ENCODE peak calls at places on chromosomes 13 and 19, in four cellular contexts. One of them, this sample, is unnamed. For H3K4me1 and H3K9me3, the result is how much of the 10 kb centered on the place peaks cover.

GRCh38 chr13:52447815-52448552 is 2.5 kb downstream of the VPS36 start:
- DNase-seq in aorta: no peak
- DNase-seq in CD4-positive, CD25-positive, alpha-beta regulatory T cell: no peak
- DNase-seq in CD4-positive, alpha-beta memory T cell: no peak
- DNase-seq in this sample: no peak

GRCh38 chr13:82947121-82948077 is 934.9 kb downstream of the SLITRK1 start:
- DNase-seq in aorta: no peak
- DNase-seq in CD4-positive, CD25-positive, alpha-beta regulatory T cell: no peak
- DNase-seq in CD4-positive, alpha-beta memory T cell: no peak
- DNase-seq in this sample: no peak

GRCh38 chr13:102903659-102904407 is 58.0 kb downstream of the ERCC5 start:
- DNase-seq in aorta: no peak
- DNase-seq in CD4-positive, alpha-beta memory T cell: no peak
- DNase-seq in CD4-positive, CD25-positive, alpha-beta regulatory T cell: no peak
- DNase-seq in this sample: peak

GRCh38 chr13:26327905-26328304 is 74.0 kb downstream of the CDK8 start:
- DNase-seq in CD4-positive, CD25-positive, alpha-beta regulatory T cell: no peak
- DNase-seq in aorta: no peak
- DNase-seq in CD4-positive, alpha-beta memory T cell: no peak
- DNase-seq in this sample: peak

GRCh38 chr13:86486582-86486981 is 687.4 kb upstream of the SLITRK6 start:
- DNase-seq in CD4-positive, alpha-beta memory T cell: no peak
- DNase-seq in aorta: no peak
- DNase-seq in CD4-positive, CD25-positive, alpha-beta regulatory T cell: no peak
- DNase-seq in this sample: no peak

GRCh38 chr13:33483471-33483870 is 197.9 kb upstream of the STARD13 start:
- DNase-seq in CD4-positive, alpha-beta memory T cell: no peak
- DNase-seq in aorta: no peak
- DNase-seq in CD4-positive, CD25-positive, alpha-beta regulatory T cell: no peak
- DNase-seq in this sample: no peak

GRCh38 chr13:82758056-82758455 is 1124.2 kb downstream of the SLITRK1 start:
- DNase-seq in CD4-positive, alpha-beta memory T cell: no peak
- DNase-seq in aorta: no peak
- DNase-seq in CD4-positive, CD25-positive, alpha-beta regulatory T cell: no peak
- DNase-seq in this sample: no peak

GRCh38 chr19:17302391-17303166 is 646 bp downstream of the ABHD8 start:
- DNase-seq in aorta: no peak
- DNase-seq in CD4-positive, alpha-beta memory T cell: no peak
- DNase-seq in CD4-positive, CD25-positive, alpha-beta regulatory T cell: no peak
- DNase-seq in this sample: no peak

GRCh38 chr19:13094285-13094595 is 8.4 kb downstream of the LYL1 start:
- DNase-seq in CD4-positive, alpha-beta memory T cell: no peak
- DNase-seq in aorta: no peak
- DNase-seq in CD4-positive, CD25-positive, alpha-beta regulatory T cell: no peak
- DNase-seq in this sample: peak

GRCh38 chr19:32401992-32402391 is 3.6 kb upstream of the DPY19L3 start:
- DNase-seq in CD4-positive, CD25-positive, alpha-beta regulatory T cell: no peak
- DNase-seq in CD4-positive, alpha-beta memory T cell: no peak
- DNase-seq in aorta: no peak
- DNase-seq in this sample: no peak

GRCh38 chr13:112042496-112042895 is 24.5 kb upstream of the SOX1 start:
- DNase-seq in CD4-positive, CD25-positive, alpha-beta regulatory T cell: no peak
- DNase-seq in CD4-positive, alpha-beta memory T cell: no peak
- DNase-seq in aorta: no peak
- DNase-seq in this sample: no peak

GRCh38 chr13:27339299-27339698 is 68.7 kb downstream of the RASL11A start:
- DNase-seq in CD4-positive, alpha-beta memory T cell: peak
- DNase-seq in aorta: no peak
- DNase-seq in CD4-positive, CD25-positive, alpha-beta regulatory T cell: peak
- DNase-seq in this sample: peak

GRCh38 chr13:29771247-29771646 is 79.2 kb downstream of the UBL3 start:
- DNase-seq in CD4-positive, CD25-positive, alpha-beta regulatory T cell: peak
- DNase-seq in aorta: no peak
- DNase-seq in CD4-positive, alpha-beta memory T cell: peak
- DNase-seq in this sample: peak

GRCh38 chr19:16890461-16891184 is 1.8 kb downstream of the F2RL3 start:
- DNase-seq in CD4-positive, alpha-beta memory T cell: no peak
- DNase-seq in aorta: no peak
- DNase-seq in CD4-positive, CD25-positive, alpha-beta regulatory T cell: no peak
- DNase-seq in this sample: no peak

GRCh38 chr13:102977471-102977870 is 88.7 kb downstream of the SLC10A2 start:
- DNase-seq in CD4-positive, CD25-positive, alpha-beta regulatory T cell: no peak
- DNase-seq in aorta: no peak
- DNase-seq in CD4-positive, alpha-beta memory T cell: no peak
- DNase-seq in this sample: no peak

GRCh38 chr19:3420244-3420755 is 53.9 kb downstream of the NFIC start:
- DNase-seq in CD4-positive, alpha-beta memory T cell: no peak
- DNase-seq in aorta: no peak
- DNase-seq in CD4-positive, CD25-positive, alpha-beta regulatory T cell: no peak
- DNase-seq in this sample: no peak

GRCh38 chr13:65909501-65909900 is 1320.6 kb downstream of the PCDH9 start:
- DNase-seq in CD4-positive, alpha-beta memory T cell: no peak
- DNase-seq in aorta: no peak
- DNase-seq in CD4-positive, CD25-positive, alpha-beta regulatory T cell: no peak
- DNase-seq in this sample: no peak

DNA sequence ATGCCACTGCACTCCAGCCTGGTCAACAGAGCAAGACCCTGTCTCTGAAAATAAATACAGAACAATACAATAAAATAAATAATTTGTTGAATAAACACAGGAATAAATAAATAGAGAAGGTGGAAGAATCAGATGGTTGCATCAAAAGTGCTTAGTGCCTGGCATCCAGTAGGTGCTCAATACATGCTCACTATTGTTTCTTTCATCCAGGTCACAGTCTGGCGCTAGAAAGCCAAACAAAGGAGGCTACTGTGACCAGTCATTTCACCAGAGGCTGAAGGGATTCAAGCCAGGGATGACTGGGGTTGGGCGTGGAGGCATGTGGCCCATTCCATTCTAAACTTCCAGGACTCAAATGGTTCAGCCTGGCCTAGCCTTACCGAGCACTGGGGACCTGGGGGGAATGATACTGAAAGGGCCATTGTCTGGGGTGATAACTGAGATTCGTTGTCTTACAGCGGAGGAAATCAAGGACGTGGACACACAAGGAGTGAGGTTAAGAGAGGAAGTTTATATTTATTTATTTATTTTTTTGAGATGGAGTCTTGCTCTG is 3.6 kb upstream of the NDUFB7 start:
- DNase-seq in CD4-positive, alpha-beta memory T cell: no peak
- DNase-seq in aorta: no peak
- DNase-seq in CD4-positive, CD25-positive, alpha-beta regulatory T cell: no peak
- DNase-seq in this sample: no peak
- H3K4me1 ChIP-seq in CD4-positive, alpha-beta memory T cell: under half
- H3K4me1 ChIP-seq in aorta: under half
- H3K4me1 ChIP-seq in CD4-positive, CD25-positive, alpha-beta regulatory T cell: under half
- H3K4me1 ChIP-seq in this sample: under half

GRCh38 chr19:15640294-15640903 is at the start of gene CYP4F3:
- DNase-seq in aorta: peak
- DNase-seq in CD4-positive, CD25-positive, alpha-beta regulatory T cell: no peak
- DNase-seq in CD4-positive, alpha-beta memory T cell: no peak
- DNase-seq in this sample: peak
- H3K4me3 ChIP-seq in aorta: no peak
- H3K4me3 ChIP-seq in CD4-positive, CD25-positive, alpha-beta regulatory T cell: no peak
- H3K4me3 ChIP-seq in CD4-positive, alpha-beta memory T cell: no peak
- H3K4me3 ChIP-seq in this sample: no peak

GRCh38 chr13:48349525-48349924 is 46.0 kb downstream of the RB1 start:
- DNase-seq in CD4-positive, alpha-beta memory T cell: no peak
- DNase-seq in CD4-positive, CD25-positive, alpha-beta regulatory T cell: no peak
- DNase-seq in aorta: no peak
- DNase-seq in this sample: no peak
- H3K9me3 ChIP-seq in CD4-positive, alpha-beta memory T cell: under half
- H3K9me3 ChIP-seq in CD4-positive, CD25-positive, alpha-beta regulatory T cell: under half
- H3K9me3 ChIP-seq in aorta: under half
- H3K9me3 ChIP-seq in this sample: under half

GRCh38 chr13:44760434-44760833 is 184.3 kb upstream of the TSC22D1 start:
- DNase-seq in CD4-positive, alpha-beta memory T cell: no peak
- DNase-seq in aorta: no peak
- DNase-seq in CD4-positive, CD25-positive, alpha-beta regulatory T cell: no peak
- DNase-seq in this sample: no peak
- H3K4me1 ChIP-seq in CD4-positive, alpha-beta memory T cell: under half
- H3K4me1 ChIP-seq in aorta: under half
- H3K4me1 ChIP-seq in CD4-positive, CD25-positive, alpha-beta regulatory T cell: under half
- H3K4me1 ChIP-seq in this sample: under half

DNA sequence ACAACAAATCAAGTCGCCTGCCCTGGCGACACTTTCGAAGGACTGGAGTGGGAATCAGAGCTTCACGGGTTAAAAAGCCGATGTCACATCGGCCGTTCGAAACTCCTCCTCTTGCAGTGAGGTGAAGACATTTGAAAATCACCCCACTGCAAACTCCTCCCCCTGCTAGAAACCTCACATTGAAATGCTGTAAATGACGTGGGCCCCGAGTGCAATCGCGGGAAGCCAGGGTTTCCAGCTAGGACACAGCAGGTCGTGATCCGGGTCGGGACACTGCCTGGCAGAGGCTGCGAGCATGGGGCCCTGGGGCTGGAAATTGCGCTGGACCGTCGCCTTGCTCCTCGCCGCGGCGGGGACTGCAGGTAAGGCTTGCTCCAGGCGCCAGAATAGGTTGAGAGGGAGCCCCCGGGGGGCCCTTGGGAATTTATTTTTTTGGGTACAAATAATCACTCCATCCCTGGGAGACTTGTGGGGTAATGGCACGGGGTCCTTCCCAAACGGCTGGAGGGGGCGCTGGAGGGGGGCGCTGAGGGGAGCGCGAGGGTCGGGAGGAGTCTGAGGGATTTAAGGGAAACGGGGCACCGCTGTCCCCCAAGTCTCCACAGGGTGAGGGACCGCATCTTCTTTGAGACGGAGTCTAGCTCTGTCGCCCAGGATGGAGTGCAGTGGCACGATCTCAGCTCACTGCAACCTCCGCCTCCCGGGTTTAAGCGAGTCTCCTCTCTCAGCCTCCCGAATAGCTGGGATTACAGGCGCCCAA is at the start of gene LDLR:
- DNase-seq in CD4-positive, CD25-positive, alpha-beta regulatory T cell: peak
- DNase-seq in CD4-positive, alpha-beta memory T cell: peak
- DNase-seq in aorta: peak
- DNase-seq in this sample: peak
- H3K4me3 ChIP-seq in CD4-positive, CD25-positive, alpha-beta regulatory T cell: peak
- H3K4me3 ChIP-seq in CD4-positive, alpha-beta memory T cell: peak
- H3K4me3 ChIP-seq in aorta: peak
- H3K4me3 ChIP-seq in this sample: peak

GRCh38 chr19:44061038-44061437 is 9.2 kb downstream of the ZNF223 start:
- DNase-seq in CD4-positive, alpha-beta memory T cell: no peak
- DNase-seq in CD4-positive, CD25-positive, alpha-beta regulatory T cell: no peak
- DNase-seq in aorta: no peak
- DNase-seq in this sample: no peak
- H3K9me3 ChIP-seq in CD4-positive, alpha-beta memory T cell: under half
- H3K9me3 ChIP-seq in CD4-positive, CD25-positive, alpha-beta regulatory T cell: under half
- H3K9me3 ChIP-seq in aorta: under half
- H3K9me3 ChIP-seq in this sample: under half

This sample was measured in small intestine.